ENCODE peak calls at places on chromosomes 5 and 9, in five cellular contexts. Z, V, N, Y and U are unnamed samples.

GRCh38 chr5:149581192-149581861 is at the start of gene ARHGEF37:
- DNase-seq in Y (no peak), N (peak; percentile 60), V (peak; percentile 90), Z (no peak), U (no peak)

GRCh38 chr5:134506054-134507039 is 19.1 kb upstream of the JADE2 start:
- DNase-seq in V (no peak), Z (no peak), N (no peak), Y (no peak), U (no peak)

GRCh38 chr5:147874910-147875367 is 3.6 kb upstream of the SCGB3A2 start:
- DNase-seq in Y (no peak), Z (no peak), N (no peak), V (no peak), U (no peak)

GRCh38 chr5:7714119-7714518 is 136.8 kb downstream of the CFAP90 start:
- DNase-seq in Y (no peak), Z (no peak), N (no peak), V (no peak), U (no peak)

GRCh38 chr9:134333234-134333873 is 7.1 kb downstream of the RXRA start:
- DNase-seq in V (no peak), N (no peak), Y (no peak), Z (no peak), U (no peak)

GRCh38 chr5:61817472-61818326 is 485.6 kb downstream of the ZSWIM6 start:
- DNase-seq in Y (no peak), N (peak; percentile 52), Z (no peak), V (no peak), U (no peak)

GRCh38 chr9:125443367-125443766 is 181.7 kb downstream of the GAPVD1 start:
- DNase-seq in Z (no peak), Y (no peak), N (no peak), V (no peak), U (no peak)

GRCh38 chr5:128815201-128815600 is 150.1 kb upstream of the SLC27A6 start:
- DNase-seq in V (no peak), Y (no peak), Z (no peak), N (no peak), U (no peak)

GRCh38 chr9:99029083-99029482 is 75.8 kb upstream of the TGFBR1 start:
- DNase-seq in Z (no peak), Y (no peak), N (no peak), V (no peak), U (no peak)

GRCh38 chr5:151463137-151464029 is 16.0 kb downstream of the SLC36A1 start:
- DNase-seq in Z (peak; percentile 19), N (peak; percentile 59), Y (no peak), V (no peak), U (no peak)

GRCh38 chr9:98228392-98229089 is 26.9 kb downstream of the TBC1D2 start:
- DNase-seq in N (no peak), V (no peak), Y (no peak), Z (no peak), U (no peak)

GRCh38 chr5:113433071-113433470 is 1.7 kb downstream of the TSSK1B start:
- DNase-seq in N (no peak), Y (no peak), Z (no peak), V (no peak), U (no peak)

GRCh38 chr9:81851340-81851739 is 76.9 kb upstream of the SPATA31D4 start:
- DNase-seq in V (no peak), Y (no peak), Z (no peak), N (no peak), U (no peak)

GRCh38 chr9:81849631-81850259 is 78.5 kb upstream of the SPATA31D4 start:
- DNase-seq in Z (no peak), N (no peak), Y (no peak), V (no peak), U (no peak)

GRCh38 chr9:81848472-81848871 is 79.8 kb upstream of the SPATA31D4 start:
- DNase-seq in V (no peak), N (no peak), Y (no peak), Z (no peak), U (no peak)

GRCh38 chr9:81855538-81855937 is 72.7 kb upstream of the SPATA31D4 start:
- DNase-seq in Y (no peak), Z (no peak), V (no peak), N (no peak), U (no peak)

DNA sequence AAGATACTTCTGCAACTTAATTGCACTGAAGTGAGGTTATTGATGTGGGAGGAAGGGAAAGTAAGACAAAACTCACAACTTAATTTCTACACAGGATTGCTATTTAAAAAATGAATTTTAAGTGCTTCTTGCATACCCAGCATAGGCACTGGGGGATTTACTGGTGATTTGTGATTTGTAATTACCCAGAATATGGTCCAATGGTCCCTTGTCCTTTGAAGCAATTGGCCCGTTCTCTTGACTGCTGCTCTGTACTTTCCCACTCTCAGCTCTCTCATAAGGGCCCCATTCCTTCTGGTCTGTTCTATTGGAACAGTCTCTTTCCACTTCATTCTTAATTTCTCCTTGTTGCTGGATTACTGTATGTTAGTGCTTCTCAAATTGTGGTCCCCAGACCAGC is 75.4 kb upstream of the SPATA31D4 start:
- DNase-seq in Z (no peak), N (no peak), Y (no peak), V (no peak), U (no peak)
- TF ChIP-seq CTCF in Z (no peak), N (no peak), Y (no peak), V (no peak), U (no peak)

DNA sequence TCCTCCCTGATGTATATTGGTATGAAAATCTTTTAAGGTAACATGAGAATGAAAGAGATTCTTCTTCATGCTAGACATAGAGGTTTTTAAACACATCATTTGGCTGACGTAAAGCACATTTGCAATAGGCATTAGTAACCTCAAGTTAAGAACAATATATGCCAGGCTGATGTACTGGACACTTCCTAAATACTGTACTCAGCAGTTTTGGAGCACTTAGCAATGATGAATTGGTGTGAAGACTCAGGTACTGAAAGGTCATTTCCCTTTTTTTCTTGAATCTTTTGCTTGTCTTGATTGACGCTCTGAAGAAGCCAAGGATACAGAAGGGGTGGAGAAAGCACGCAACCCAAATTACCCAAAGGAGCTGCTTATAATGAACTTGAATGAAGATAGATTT is 322.4 kb downstream of the PDE4D start:
- DNase-seq in Z (no peak), Y (no peak), N (no peak), V (no peak), U (no peak)
- TF ChIP-seq CTCF in Z (no peak), Y (no peak), N (no peak), V (no peak), U (no peak)

DNA sequence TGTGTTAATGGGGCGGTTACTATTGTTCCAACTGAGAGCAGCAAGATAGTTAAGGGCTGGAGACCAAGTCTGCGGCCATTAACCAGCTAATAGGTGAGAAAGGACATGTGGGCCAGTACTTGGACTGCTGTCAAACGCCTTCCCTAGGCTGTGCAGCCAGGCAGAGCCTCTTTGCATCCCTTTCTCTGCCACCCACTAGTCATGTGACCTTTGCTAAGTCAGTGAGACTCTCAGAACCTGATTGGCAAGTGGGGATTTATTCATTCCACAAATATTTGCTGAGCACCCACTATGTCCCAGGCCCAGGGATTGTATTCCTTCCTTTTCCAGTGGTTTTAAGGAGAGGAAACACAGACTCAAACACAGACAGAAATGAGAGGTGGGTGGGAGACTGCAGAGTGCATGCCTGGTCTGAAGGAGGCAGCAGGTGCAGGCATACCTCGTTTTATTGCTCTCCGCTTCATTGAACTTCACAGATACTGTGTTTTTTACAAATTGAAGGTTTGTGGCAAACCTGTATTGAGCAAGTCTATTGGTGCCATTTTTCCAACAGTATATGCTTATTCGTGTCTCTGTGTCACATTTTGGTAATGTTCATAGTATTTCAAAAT is 71.6 kb upstream of the GALNT10 start:
- DNase-seq in Y (no peak), V (no peak), N (no peak), Z (peak; percentile 33), U (no peak)
- TF ChIP-seq CTCF in Y (no peak), V (no peak), N (no peak), Z (peak; percentile 26), U (no peak)

GRCh38 chr9:14269911-14270310 is 44.0 kb downstream of the NFIB start:
- DNase-seq in Z (no peak), Y (no peak), V (no peak), N (no peak), U (no peak)
- TF ChIP-seq CTCF in Z (no peak), Y (no peak), V (no peak), N (no peak), U (no peak)